ENCODE peak calls at places on chromosome 4, in five cellular contexts. S, P, J, Z and N are unnamed samples.

GRCh38 chr4:158051401-158052235 is 121.2 kb downstream of the GASK1B start:
- DNase-seq in Z (no peak), P (no peak), S (no peak), J (no peak), N (no peak)

GRCh38 chr4:42927946-42928345 is 35.4 kb downstream of the GRXCR1 start:
- DNase-seq in J (peak), Z (no peak), S (no peak), P (no peak), N (no peak)

GRCh38 chr4:25884040-25884788 is 21.4 kb upstream of the SEL1L3 start:
- DNase-seq in J (no peak), Z (no peak), P (no peak), S (no peak), N (no peak)

GRCh38 chr4:137283737-137284136 is 248.6 kb downstream of the PCDH18 start:
- DNase-seq in Z (no peak), P (no peak), J (peak), S (no peak), N (no peak)

GRCh38 chr4:92305148-92305877 is 1.5 kb downstream of the GRID2 start:
- DNase-seq in J (no peak), S (peak), Z (peak), P (no peak), N (peak)

GRCh38 chr4:621296-622070 is 3.9 kb upstream of the PDE6B start:
- DNase-seq in Z (peak), P (no peak), S (no peak), J (no peak), N (no peak)

GRCh38 chr4:158176108-158176507 is 3.3 kb upstream of the GASK1B start:
- DNase-seq in Z (no peak), P (peak), S (peak), J (peak), N (peak)

GRCh38 chr4:88017516-88018302 is 10.3 kb downstream of the PKD2 start:
- DNase-seq in S (no peak), Z (no peak), P (no peak), J (peak), N (no peak)

GRCh38 chr4:17447675-17448298 is 64.1 kb downstream of the QDPR start:
- DNase-seq in P (peak), J (peak), S (no peak), Z (no peak), N (peak)

GRCh38 chr4:71275570-71275969 is 63.2 kb upstream of the SLC4A4 start:
- DNase-seq in S (no peak), Z (no peak), P (no peak), J (no peak), N (no peak)
- H3K27ac ChIP-seq in S (no peak), Z (no peak), P (no peak), J (no peak), N (no peak)

GRCh38 chr4:105149771-105150170 is 3.1 kb downstream of the TET2 start:
- DNase-seq in Z (no peak), S (no peak), P (no peak), J (no peak), N (no peak)
- H3K27ac ChIP-seq in Z (no peak), S (no peak), P (no peak), J (no peak), N (no peak)

GRCh38 chr4:184108006-184108501 is 109.6 kb downstream of the ENPP6 start:
- DNase-seq in Z (no peak), S (no peak), J (no peak), P (no peak), N (no peak)

GRCh38 chr4:184111433-184111832 is 106.2 kb downstream of the ENPP6 start:
- DNase-seq in S (no peak), P (no peak), J (no peak), Z (no peak), N (no peak)

GRCh38 chr4:184114431-184114830 is 103.2 kb downstream of the ENPP6 start:
- DNase-seq in Z (no peak), S (no peak), J (no peak), P (no peak), N (no peak)

GRCh38 chr4:184112006-184112550 is 105.6 kb downstream of the ENPP6 start:
- DNase-seq in J (no peak), Z (no peak), S (no peak), P (no peak), N (no peak)

GRCh38 chr4:184110452-184110851 is 107.2 kb downstream of the ENPP6 start:
- DNase-seq in P (no peak), S (no peak), J (no peak), Z (no peak), N (no peak)
- H3K27ac ChIP-seq in P (no peak), S (no peak), J (no peak), Z (no peak), N (no peak)

GRCh38 chr4:36508390-36508789 is 227.0 kb downstream of the DTHD1 start:
- DNase-seq in J (no peak), Z (no peak), P (no peak), S (no peak), N (no peak)
- H3K27ac ChIP-seq in J (no peak), Z (no peak), P (no peak), S (no peak), N (no peak)

GRCh38 chr4:30720021-30720655 is at the start of gene PCDH7:
- DNase-seq in S (no peak), Z (no peak), J (peak), P (peak), N (peak)

GRCh38 chr4:30720656-30721352 is 635 bp downstream of the PCDH7 start:
- DNase-seq in J (peak), S (no peak), P (peak), Z (no peak), N (no peak)

GRCh38 chr4:30718889-30719252 is 1.3 kb upstream of the PCDH7 start:
- DNase-seq in S (no peak), J (peak), P (no peak), Z (no peak), N (no peak)

GRCh38 chr4:30718021-30718888 is 1.9 kb upstream of the PCDH7 start:
- DNase-seq in S (no peak), P (peak), Z (no peak), J (peak), N (peak)

DNA sequence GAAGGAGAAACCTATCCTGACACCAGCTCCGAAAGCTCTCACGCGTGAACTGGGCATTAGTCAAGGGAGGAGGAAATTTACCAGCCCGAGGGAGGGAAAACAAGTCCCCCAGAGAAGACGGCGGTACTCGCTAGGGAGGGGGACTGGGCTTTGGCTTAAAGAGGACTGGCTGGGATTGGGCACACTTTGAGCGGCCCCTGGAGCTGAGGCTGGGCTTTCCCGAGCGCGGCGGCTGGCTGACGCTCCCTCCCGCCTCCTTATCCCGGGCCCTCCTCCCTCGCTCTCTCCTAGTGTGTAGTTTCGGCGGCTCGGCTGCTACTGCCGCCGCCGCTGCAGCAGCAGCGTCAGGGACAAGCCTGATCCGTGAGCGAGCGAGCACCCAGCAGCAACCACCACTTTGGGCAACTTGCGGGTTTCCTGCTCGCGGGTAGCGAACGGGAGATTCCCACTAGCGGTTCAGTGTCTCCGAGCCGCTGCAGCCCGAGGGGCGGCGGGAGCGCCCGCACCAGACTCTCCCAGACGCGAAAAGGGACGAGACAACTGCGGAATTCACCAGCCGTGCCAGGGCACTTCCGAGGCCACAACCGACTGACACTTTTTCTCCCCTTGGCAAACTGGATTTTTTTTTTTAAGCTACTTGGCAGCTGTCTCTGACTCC is 677 bp upstream of the PCDH7 start:
- DNase-seq in Z (peak), J (peak), S (no peak), P (peak), N (peak)
- H3K27ac ChIP-seq in Z (peak), J (peak), S (peak), P (peak), N (peak)

GRCh38 chr4:82569727-82570126 is 7.9 kb upstream of the TMEM150C start:
- DNase-seq in P (no peak), S (no peak), J (no peak), Z (no peak), N (no peak)
- H3K27ac ChIP-seq in P (no peak), S (no peak), J (no peak), Z (no peak), N (no peak)

GRCh38 chr4:139266583-139267257 is 13.3 kb downstream of the MGARP start:
- DNase-seq in J (no peak), P (peak), Z (peak), S (peak), N (peak)

GRCh38 chr4:139265654-139266053 is 14.4 kb downstream of the MGARP start:
- DNase-seq in P (no peak), S (no peak), Z (no peak), J (no peak), N (no peak)

GRCh38 chr4:139267301-139267700 is 12.7 kb downstream of the MGARP start:
- DNase-seq in J (no peak), Z (no peak), P (no peak), S (no peak), N (no peak)

GRCh38 chr4:139266208-139266582 is 13.8 kb downstream of the MGARP start:
- DNase-seq in P (no peak), Z (no peak), S (no peak), J (no peak), N (no peak)
- H3K27ac ChIP-seq in P (peak), Z (no peak), S (peak), J (no peak), N (peak)

GRCh38 chr4:185817403-185817818 is 5.4 kb upstream of the SORBS2 start:
- DNase-seq in Z (no peak), P (peak), S (peak), J (no peak), N (peak)
- H3K27ac ChIP-seq in Z (no peak), P (no peak), S (peak), J (no peak), N (peak)

DNA sequence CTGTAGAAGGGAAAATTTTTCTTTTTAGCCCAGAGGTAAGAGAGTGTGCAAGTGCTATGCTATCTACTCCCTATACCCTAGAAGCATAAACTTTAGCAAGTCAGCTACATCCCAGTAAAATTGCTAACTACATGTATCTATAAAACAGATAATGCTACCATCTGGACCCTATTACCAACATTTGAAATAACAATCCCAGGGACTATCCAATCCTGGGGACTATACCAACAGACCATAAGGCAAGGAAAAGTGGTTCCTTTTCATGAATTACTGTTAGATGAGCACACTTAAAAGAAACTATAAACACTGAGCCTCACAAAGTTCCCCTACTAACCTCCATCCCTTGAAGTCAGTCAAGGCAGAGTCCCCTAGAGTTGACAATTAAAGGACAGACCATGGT is 213.6 kb upstream of the VEGFC start:
- DNase-seq in Z (no peak), J (no peak), P (no peak), S (no peak), N (no peak)
- H3K27ac ChIP-seq in Z (no peak), J (no peak), P (no peak), S (no peak), N (no peak)